ENCODE peak calls at places on chromosomes 11 and 22, in six cellular contexts. One of them, this sample, is unnamed. For H3K36me3, the result is how much of the 10 kb centered on the place peaks cover.

GRCh38 chr11:28009383-28009782 is 98.6 kb downstream of the KIF18A start:
- DNase-seq in Caco-2: no peak
- DNase-seq in sigmoid colon: no peak
- DNase-seq in neural progenitor cell: no peak
- DNase-seq in adipocyte: peak
- DNase-seq in endodermal cell: no peak
- DNase-seq in this sample: no peak

GRCh38 chr22:36808611-36809344 is 8.1 kb downstream of the PVALB start:
- DNase-seq in adipocyte: no peak
- DNase-seq in sigmoid colon: no peak
- DNase-seq in neural progenitor cell: no peak
- DNase-seq in endodermal cell: no peak
- DNase-seq in Caco-2: no peak
- DNase-seq in this sample: no peak

GRCh38 chr11:107590460-107591097 is 368 bp upstream of the ELMOD1 start:
- DNase-seq in neural progenitor cell: peak
- DNase-seq in adipocyte: no peak
- DNase-seq in endodermal cell: peak
- DNase-seq in Caco-2: peak
- DNase-seq in sigmoid colon: no peak
- DNase-seq in this sample: no peak

GRCh38 chr11:61129608-61130523 is 27.6 kb downstream of the CD5 start:
- DNase-seq in neural progenitor cell: peak
- DNase-seq in adipocyte: peak
- DNase-seq in endodermal cell: peak
- DNase-seq in sigmoid colon: peak
- DNase-seq in Caco-2: peak
- DNase-seq in this sample: peak

GRCh38 chr11:63019506-63019905 is 3.9 kb upstream of the SLC22A8 start:
- DNase-seq in sigmoid colon: no peak
- DNase-seq in adipocyte: no peak
- DNase-seq in endodermal cell: peak
- DNase-seq in neural progenitor cell: no peak
- DNase-seq in Caco-2: no peak
- DNase-seq in this sample: no peak

GRCh38 chr11:126194121-126194543 is 17.3 kb downstream of the RPUSD4 start:
- DNase-seq in sigmoid colon: no peak
- DNase-seq in adipocyte: peak
- DNase-seq in neural progenitor cell: peak
- DNase-seq in Caco-2: peak
- DNase-seq in endodermal cell: peak
- DNase-seq in this sample: no peak

GRCh38 chr11:11985016-11985715 is 23.3 kb downstream of the DKK3 start:
- DNase-seq in endodermal cell: peak
- DNase-seq in Caco-2: no peak
- DNase-seq in neural progenitor cell: no peak
- DNase-seq in sigmoid colon: peak
- DNase-seq in adipocyte: no peak
- DNase-seq in this sample: no peak

GRCh38 chr22:41917906-41918791 is 3.3 kb upstream of the SHISA8 start:
- DNase-seq in endodermal cell: no peak
- DNase-seq in sigmoid colon: no peak
- DNase-seq in Caco-2: no peak
- DNase-seq in adipocyte: no peak
- DNase-seq in neural progenitor cell: no peak
- DNase-seq in this sample: peak

GRCh38 chr22:21981874-21982273 is 713 bp downstream of the TOP3B start:
- DNase-seq in adipocyte: peak
- DNase-seq in Caco-2: no peak
- DNase-seq in sigmoid colon: no peak
- DNase-seq in neural progenitor cell: peak
- DNase-seq in endodermal cell: no peak
- DNase-seq in this sample: no peak

GRCh38 chr11:17164361-17165246 is 43.2 kb downstream of the PIK3C2A start:
- DNase-seq in endodermal cell: no peak
- DNase-seq in neural progenitor cell: no peak
- DNase-seq in adipocyte: peak
- DNase-seq in sigmoid colon: no peak
- DNase-seq in Caco-2: peak
- DNase-seq in this sample: no peak

GRCh38 chr11:114049050-114049449 is 10.5 kb upstream of the ZBTB16 start:
- DNase-seq in endodermal cell: no peak
- DNase-seq in sigmoid colon: no peak
- DNase-seq in neural progenitor cell: peak
- DNase-seq in adipocyte: no peak
- DNase-seq in Caco-2: no peak
- DNase-seq in this sample: no peak

GRCh38 chr22:47586946-47587345 is 824.5 kb downstream of the TBC1D22A start:
- DNase-seq in Caco-2: no peak
- DNase-seq in adipocyte: no peak
- DNase-seq in endodermal cell: peak
- DNase-seq in neural progenitor cell: no peak
- DNase-seq in sigmoid colon: peak
- DNase-seq in this sample: peak

GRCh38 chr22:36017661-36018091 is 10.9 kb downstream of the RBFOX2 start:
- DNase-seq in Caco-2: no peak
- DNase-seq in neural progenitor cell: no peak
- DNase-seq in sigmoid colon: no peak
- DNase-seq in endodermal cell: no peak
- DNase-seq in adipocyte: no peak
- DNase-seq in this sample: no peak

GRCh38 chr11:62665630-62666258 is 632 bp downstream of the CSKMT start:
- DNase-seq in Caco-2: peak
- DNase-seq in adipocyte: peak
- DNase-seq in endodermal cell: peak
- DNase-seq in sigmoid colon: peak
- DNase-seq in neural progenitor cell: peak
- DNase-seq in this sample: peak

GRCh38 chr11:106172389-106172991 is 95.0 kb downstream of the AASDHPPT start:
- DNase-seq in Caco-2: peak
- DNase-seq in neural progenitor cell: no peak
- DNase-seq in adipocyte: peak
- DNase-seq in endodermal cell: no peak
- DNase-seq in sigmoid colon: no peak
- DNase-seq in this sample: no peak

GRCh38 chr11:116701297-116701801 is 71.4 kb downstream of the BUD13 start:
- DNase-seq in neural progenitor cell: no peak
- DNase-seq in endodermal cell: peak
- DNase-seq in Caco-2: no peak
- DNase-seq in adipocyte: no peak
- DNase-seq in sigmoid colon: peak
- DNase-seq in this sample: no peak

GRCh38 chr11:82902086-82902485 is 550 bp downstream of the DDIAS start:
- DNase-seq in sigmoid colon: no peak
- DNase-seq in Caco-2: peak
- DNase-seq in endodermal cell: no peak
- DNase-seq in neural progenitor cell: no peak
- DNase-seq in adipocyte: no peak
- DNase-seq in this sample: no peak

DNA sequence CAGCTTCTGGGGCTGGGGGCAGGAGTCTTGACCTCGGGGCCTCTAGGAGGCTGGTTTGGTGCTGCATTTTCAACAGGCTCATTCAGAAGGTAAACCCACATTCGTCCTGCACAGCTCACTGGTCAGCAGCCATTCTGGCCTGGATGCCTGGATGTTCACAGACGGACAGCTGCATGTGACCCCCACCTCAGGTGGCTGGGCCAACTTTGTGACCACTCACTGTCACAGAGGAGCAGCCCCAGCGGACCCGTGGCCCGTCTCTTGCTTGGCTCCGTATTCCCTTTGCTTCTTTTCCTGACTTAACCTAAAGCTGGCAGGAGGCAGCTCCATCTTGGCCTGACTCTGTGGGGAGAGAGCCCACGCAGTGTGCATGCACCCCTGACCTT is 8.2 kb downstream of the DGCR8 start:
- DNase-seq in adipocyte: no peak
- DNase-seq in Caco-2: no peak
- DNase-seq in neural progenitor cell: no peak
- DNase-seq in endodermal cell: no peak
- DNase-seq in sigmoid colon: no peak
- DNase-seq in this sample: no peak
- H3K36me3 ChIP-seq in adipocyte: half or more
- H3K36me3 ChIP-seq in Caco-2: under half
- H3K36me3 ChIP-seq in neural progenitor cell: under half
- H3K36me3 ChIP-seq in endodermal cell: half or more
- H3K36me3 ChIP-seq in sigmoid colon: half or more
- H3K36me3 ChIP-seq in this sample: half or more

GRCh38 chr11:111378773-111379499 is at the start of gene POU2AF1:
- DNase-seq in neural progenitor cell: no peak
- DNase-seq in Caco-2: no peak
- DNase-seq in adipocyte: peak
- DNase-seq in endodermal cell: no peak
- DNase-seq in sigmoid colon: no peak
- DNase-seq in this sample: no peak

GRCh38 chr11:111376453-111376871 is 2.6 kb downstream of the POU2AF1 start:
- DNase-seq in adipocyte: no peak
- DNase-seq in Caco-2: no peak
- DNase-seq in endodermal cell: no peak
- DNase-seq in sigmoid colon: no peak
- DNase-seq in neural progenitor cell: no peak
- DNase-seq in this sample: no peak

GRCh38 chr11:111379500-111380136 is 543 bp upstream of the POU2AF1 start:
- DNase-seq in Caco-2: no peak
- DNase-seq in neural progenitor cell: no peak
- DNase-seq in sigmoid colon: no peak
- DNase-seq in adipocyte: no peak
- DNase-seq in endodermal cell: no peak
- DNase-seq in this sample: no peak

GRCh38 chr11:111382451-111382850 is 3.4 kb upstream of the POU2AF1 start:
- DNase-seq in Caco-2: no peak
- DNase-seq in adipocyte: no peak
- DNase-seq in neural progenitor cell: no peak
- DNase-seq in sigmoid colon: no peak
- DNase-seq in endodermal cell: no peak
- DNase-seq in this sample: no peak

GRCh38 chr11:111378185-111378772 is 796 bp downstream of the POU2AF1 start:
- DNase-seq in Caco-2: no peak
- DNase-seq in neural progenitor cell: no peak
- DNase-seq in adipocyte: no peak
- DNase-seq in endodermal cell: no peak
- DNase-seq in sigmoid colon: no peak
- DNase-seq in this sample: no peak
- H3K36me3 ChIP-seq in Caco-2: under half
- H3K36me3 ChIP-seq in neural progenitor cell: under half
- H3K36me3 ChIP-seq in adipocyte: under half
- H3K36me3 ChIP-seq in endodermal cell: under half
- H3K36me3 ChIP-seq in sigmoid colon: under half
- H3K36me3 ChIP-seq in this sample: under half

GRCh38 chr11:36000616-36001190 is 56.8 kb downstream of the LDLRAD3 start:
- DNase-seq in neural progenitor cell: no peak
- DNase-seq in adipocyte: no peak
- DNase-seq in sigmoid colon: no peak
- DNase-seq in Caco-2: peak
- DNase-seq in endodermal cell: no peak
- DNase-seq in this sample: no peak
- H3K36me3 ChIP-seq in neural progenitor cell: under half
- H3K36me3 ChIP-seq in adipocyte: under half
- H3K36me3 ChIP-seq in sigmoid colon: under half
- H3K36me3 ChIP-seq in Caco-2: under half
- H3K36me3 ChIP-seq in endodermal cell: under half
- H3K36me3 ChIP-seq in this sample: under half

GRCh38 chr22:29521526-29521925 is 32.0 kb downstream of the THOC5 start:
- DNase-seq in neural progenitor cell: no peak
- DNase-seq in sigmoid colon: no peak
- DNase-seq in adipocyte: no peak
- DNase-seq in endodermal cell: no peak
- DNase-seq in Caco-2: no peak
- DNase-seq in this sample: no peak

GRCh38 chr22:29517215-29517908 is 36.2 kb downstream of the THOC5 start:
- DNase-seq in adipocyte: no peak
- DNase-seq in neural progenitor cell: no peak
- DNase-seq in endodermal cell: no peak
- DNase-seq in sigmoid colon: no peak
- DNase-seq in Caco-2: no peak
- DNase-seq in this sample: no peak

GRCh38 chr22:29519996-29520395 is 33.6 kb downstream of the THOC5 start:
- DNase-seq in neural progenitor cell: no peak
- DNase-seq in adipocyte: no peak
- DNase-seq in sigmoid colon: no peak
- DNase-seq in endodermal cell: no peak
- DNase-seq in Caco-2: no peak
- DNase-seq in this sample: no peak

GRCh38 chr22:29523761-29524160 is 29.8 kb downstream of the THOC5 start:
- DNase-seq in sigmoid colon: no peak
- DNase-seq in Caco-2: no peak
- DNase-seq in endodermal cell: no peak
- DNase-seq in neural progenitor cell: no peak
- DNase-seq in adipocyte: no peak
- DNase-seq in this sample: no peak

DNA sequence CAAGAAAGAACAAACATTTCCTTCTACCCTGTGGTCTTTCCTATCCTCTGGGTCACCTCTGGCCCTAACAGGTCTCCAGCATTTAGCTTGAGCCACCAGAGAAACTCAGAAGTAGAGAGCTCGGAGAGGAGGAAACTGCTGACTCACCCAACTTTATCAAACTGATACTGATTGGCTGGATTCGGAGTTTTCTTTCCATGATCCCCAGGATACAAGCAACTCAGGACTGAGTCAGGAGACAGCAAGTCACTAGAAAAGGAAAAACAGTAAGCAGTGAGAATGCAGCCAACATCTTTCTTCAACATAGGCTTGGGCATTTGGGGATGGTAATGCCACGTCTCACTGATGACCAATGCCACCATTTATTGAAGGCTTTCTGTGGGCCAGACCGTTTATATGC is 32.7 kb downstream of the THOC5 start:
- DNase-seq in neural progenitor cell: no peak
- DNase-seq in sigmoid colon: no peak
- DNase-seq in endodermal cell: no peak
- DNase-seq in Caco-2: no peak
- DNase-seq in adipocyte: peak
- DNase-seq in this sample: no peak
- H3K36me3 ChIP-seq in neural progenitor cell: under half
- H3K36me3 ChIP-seq in sigmoid colon: half or more
- H3K36me3 ChIP-seq in endodermal cell: half or more
- H3K36me3 ChIP-seq in Caco-2: under half
- H3K36me3 ChIP-seq in adipocyte: half or more
- H3K36me3 ChIP-seq in this sample: under half

DNA sequence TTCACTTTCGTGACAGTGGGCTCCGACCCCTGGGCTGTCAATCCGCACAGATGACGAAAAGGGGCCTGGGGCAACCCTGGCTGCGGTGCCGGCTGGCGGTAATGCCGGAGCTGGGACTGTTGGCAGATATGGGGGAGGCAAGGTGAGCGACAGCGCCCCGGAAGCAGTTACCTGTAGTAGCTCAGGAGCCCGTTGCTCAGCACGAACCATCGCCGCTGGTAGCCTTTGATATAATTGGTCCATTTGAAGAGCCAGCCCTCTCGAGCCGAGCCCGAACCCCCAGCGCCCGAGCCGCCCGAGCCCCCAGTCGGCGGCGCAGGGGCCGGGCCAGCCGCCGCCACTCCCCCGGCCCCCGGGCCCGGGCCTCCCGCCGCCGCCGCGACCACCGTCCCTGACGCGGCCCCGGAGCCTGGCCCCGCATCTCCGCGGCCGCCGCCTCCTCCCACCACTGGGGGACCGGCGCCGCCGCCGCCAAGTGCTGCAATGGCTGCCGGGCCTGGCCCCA is 390 bp downstream of the OSBP start:
- DNase-seq in adipocyte: no peak
- DNase-seq in sigmoid colon: peak
- DNase-seq in Caco-2: peak
- DNase-seq in neural progenitor cell: no peak
- DNase-seq in endodermal cell: peak
- DNase-seq in this sample: peak
- H3K36me3 ChIP-seq in adipocyte: under half
- H3K36me3 ChIP-seq in sigmoid colon: under half
- H3K36me3 ChIP-seq in Caco-2: under half
- H3K36me3 ChIP-seq in neural progenitor cell: under half
- H3K36me3 ChIP-seq in endodermal cell: under half
- H3K36me3 ChIP-seq in this sample: under half

GRCh38 chr11:57567512-57568329 is at the start of gene UBE2L6:
- DNase-seq in neural progenitor cell: peak
- DNase-seq in endodermal cell: peak
- DNase-seq in sigmoid colon: peak
- DNase-seq in Caco-2: peak
- DNase-seq in adipocyte: peak
- DNase-seq in this sample: peak
- H3K36me3 ChIP-seq in neural progenitor cell: under half
- H3K36me3 ChIP-seq in endodermal cell: under half
- H3K36me3 ChIP-seq in sigmoid colon: under half
- H3K36me3 ChIP-seq in Caco-2: under half
- H3K36me3 ChIP-seq in adipocyte: under half
- H3K36me3 ChIP-seq in this sample: under half

This sample was measured in psoas muscle.